ENCODE peak calls at places on chromosomes 4 and X, in four cellular contexts. E is stimulated activated CD8-positive, alpha-beta memory T cell treated with anti-CD3 and anti-CD28 coated beads, Interleukin-2, amount 100 ng/mL, for 48 hours; U is NCI-H2029; T is CD8-positive, alpha-beta memory T cell. Q is an unnamed sample.

GRCh38 chr4:13567125-13567524 is 22.8 kb upstream of the NKX3-2 start:
- DNase-seq in E (no peak), T (no peak), U (no peak), Q (no peak)

GRCh38 chr4:168480991-168481588 is 798 bp upstream of the DDX60L start:
- DNase-seq in E (no peak), U (peak), T (peak), Q (peak)

GRCh38 chr4:113979157-113979972 is at the start of gene ARSJ:
- DNase-seq in E (no peak), U (no peak), T (peak), Q (peak)

GRCh38 chr4:121144021-121144420 is 20.1 kb downstream of the TNIP3 start:
- DNase-seq in E (no peak), T (no peak), U (no peak), Q (no peak)

GRCh38 chr4:20430555-20430954 is 178.8 kb downstream of the SLIT2 start:
- DNase-seq in E (no peak), U (no peak), T (no peak), Q (no peak)

GRCh38 chrX:135543924-135544323 is 23.5 kb downstream of the INTS6L start:
- DNase-seq in T (peak), U (no peak), E (peak), Q (peak)

GRCh38 chrX:77200663-77201062 is 246.5 kb upstream of the FGF16 start:
- DNase-seq in U (no peak), E (no peak), T (no peak), Q (no peak)

GRCh38 chr4:162015090-162015489 is 148.7 kb downstream of the FSTL5 start:
- DNase-seq in E (no peak), T (no peak), U (no peak), Q (no peak)

GRCh38 chr4:127623755-127624087 is 9.0 kb upstream of the INTU start:
- DNase-seq in T (no peak), U (no peak), E (no peak), Q (no peak)

GRCh38 chr4:155946486-155946885 is 7.2 kb downstream of the CTSO start:
- DNase-seq in T (no peak), E (no peak), U (peak), Q (no peak)

GRCh38 chrX:32673193-32673592 is 538.2 kb downstream of the DMD start:
- DNase-seq in U (no peak), E (no peak), T (no peak), Q (no peak)

GRCh38 chr4:118918388-118918787 is 29.7 kb downstream of the SYNPO2 start:
- DNase-seq in T (no peak), E (no peak), U (no peak), Q (no peak)

Q was measured in SHP77.